ENCODE peak calls at places on chromosomes 5 and 9, in ten cellular contexts. One of them, this sample, is unnamed.

GRCh38 chr5:77461287-77461686 is 30.8 kb downstream of the WDR41 start:
- DNase-seq in EL: no peak
- DNase-seq in ACHN: no peak
- DNase-seq in keratinocyte: no peak
- DNase-seq in hippocampal formation: no peak
- DNase-seq in NCI-H345: no peak
- DNase-seq in HCEC 1CT: no peak
- DNase-seq in NCI-H460: no peak
- DNase-seq in CD8-positive, alpha-beta memory T cell: no peak
- DNase-seq in hypothalamus: no peak
- DNase-seq in this sample: no peak

GRCh38 chr5:96868603-96869371 is 7.5 kb upstream of the ERAP2 start:
- DNase-seq in EL: peak
- DNase-seq in ACHN: peak
- DNase-seq in keratinocyte: no peak
- DNase-seq in hippocampal formation: peak
- DNase-seq in NCI-H345: peak
- DNase-seq in HCEC 1CT: peak
- DNase-seq in NCI-H460: peak
- DNase-seq in CD8-positive, alpha-beta memory T cell: no peak
- DNase-seq in hypothalamus: no peak
- DNase-seq in this sample: peak

GRCh38 chr5:90293931-90294330 is 115.6 kb downstream of the CETN3 start:
- DNase-seq in EL: peak
- DNase-seq in ACHN: no peak
- DNase-seq in keratinocyte: no peak
- DNase-seq in hippocampal formation: no peak
- DNase-seq in NCI-H345: no peak
- DNase-seq in HCEC 1CT: no peak
- DNase-seq in NCI-H460: no peak
- DNase-seq in CD8-positive, alpha-beta memory T cell: no peak
- DNase-seq in hypothalamus: no peak
- DNase-seq in this sample: no peak

GRCh38 chr9:83062653-83063527 is at the start of gene RASEF:
- DNase-seq in EL: peak
- DNase-seq in ACHN: peak
- DNase-seq in keratinocyte: no peak
- DNase-seq in hippocampal formation: no peak
- DNase-seq in NCI-H345: no peak
- DNase-seq in HCEC 1CT: no peak
- DNase-seq in NCI-H460: no peak
- DNase-seq in CD8-positive, alpha-beta memory T cell: no peak
- DNase-seq in hypothalamus: no peak
- DNase-seq in this sample: no peak

GRCh38 chr5:150787659-150788058 is 9.1 kb downstream of the SMIM3 start:
- DNase-seq in EL: no peak
- DNase-seq in ACHN: no peak
- DNase-seq in keratinocyte: no peak
- DNase-seq in hippocampal formation: no peak
- DNase-seq in NCI-H345: no peak
- DNase-seq in HCEC 1CT: no peak
- DNase-seq in NCI-H460: no peak
- DNase-seq in CD8-positive, alpha-beta memory T cell: no peak
- DNase-seq in hypothalamus: no peak
- DNase-seq in this sample: no peak

GRCh38 chr9:13330396-13331004 is 51.0 kb upstream of the MPDZ start:
- DNase-seq in EL: no peak
- DNase-seq in ACHN: no peak
- DNase-seq in keratinocyte: no peak
- DNase-seq in hippocampal formation: no peak
- DNase-seq in NCI-H345: no peak
- DNase-seq in HCEC 1CT: no peak
- DNase-seq in NCI-H460: no peak
- DNase-seq in CD8-positive, alpha-beta memory T cell: no peak
- DNase-seq in hypothalamus: no peak
- DNase-seq in this sample: no peak

GRCh38 chr5:74085782-74086181 is 459.8 kb downstream of the ARHGEF28 start:
- DNase-seq in EL: no peak
- DNase-seq in ACHN: no peak
- DNase-seq in keratinocyte: no peak
- DNase-seq in hippocampal formation: no peak
- DNase-seq in NCI-H345: peak
- DNase-seq in HCEC 1CT: no peak
- DNase-seq in NCI-H460: no peak
- DNase-seq in CD8-positive, alpha-beta memory T cell: no peak
- DNase-seq in hypothalamus: no peak
- DNase-seq in this sample: no peak

GRCh38 chr5:126863402-126863801 is 86.5 kb downstream of the LMNB1 start:
- DNase-seq in EL: no peak
- DNase-seq in ACHN: no peak
- DNase-seq in keratinocyte: no peak
- DNase-seq in hippocampal formation: no peak
- DNase-seq in NCI-H345: no peak
- DNase-seq in HCEC 1CT: no peak
- DNase-seq in NCI-H460: no peak
- DNase-seq in CD8-positive, alpha-beta memory T cell: no peak
- DNase-seq in hypothalamus: no peak
- DNase-seq in this sample: no peak

GRCh38 chr5:96087939-96088338 is 126.3 kb upstream of the ELL2 start:
- DNase-seq in EL: no peak
- DNase-seq in ACHN: no peak
- DNase-seq in keratinocyte: no peak
- DNase-seq in hippocampal formation: no peak
- DNase-seq in NCI-H345: no peak
- DNase-seq in HCEC 1CT: no peak
- DNase-seq in NCI-H460: no peak
- DNase-seq in CD8-positive, alpha-beta memory T cell: no peak
- DNase-seq in hypothalamus: no peak
- DNase-seq in this sample: no peak

GRCh38 chr5:104494043-104494442 is 931.5 kb upstream of the NUDT12 start:
- DNase-seq in EL: no peak
- DNase-seq in ACHN: no peak
- DNase-seq in keratinocyte: no peak
- DNase-seq in hippocampal formation: no peak
- DNase-seq in NCI-H345: no peak
- DNase-seq in HCEC 1CT: no peak
- DNase-seq in NCI-H460: peak
- DNase-seq in CD8-positive, alpha-beta memory T cell: no peak
- DNase-seq in hypothalamus: no peak
- DNase-seq in this sample: no peak

GRCh38 chr9:14480561-14480960 is 166.6 kb upstream of the NFIB start:
- DNase-seq in EL: no peak
- DNase-seq in ACHN: no peak
- DNase-seq in keratinocyte: no peak
- DNase-seq in hippocampal formation: no peak
- DNase-seq in NCI-H345: peak
- DNase-seq in HCEC 1CT: no peak
- DNase-seq in NCI-H460: no peak
- DNase-seq in CD8-positive, alpha-beta memory T cell: no peak
- DNase-seq in hypothalamus: no peak
- DNase-seq in this sample: no peak

GRCh38 chr9:128916204-128916603 is 4.6 kb upstream of the PHYHD1 start:
- DNase-seq in EL: peak
- DNase-seq in ACHN: no peak
- DNase-seq in keratinocyte: no peak
- DNase-seq in hippocampal formation: no peak
- DNase-seq in NCI-H345: no peak
- DNase-seq in HCEC 1CT: no peak
- DNase-seq in NCI-H460: no peak
- DNase-seq in CD8-positive, alpha-beta memory T cell: no peak
- DNase-seq in hypothalamus: no peak
- DNase-seq in this sample: no peak

GRCh38 chr9:114099523-114100270 is 605 bp upstream of the KIF12 start:
- DNase-seq in EL: no peak
- DNase-seq in ACHN: peak
- DNase-seq in keratinocyte: no peak
- DNase-seq in hippocampal formation: no peak
- DNase-seq in NCI-H345: no peak
- DNase-seq in HCEC 1CT: no peak
- DNase-seq in NCI-H460: no peak
- DNase-seq in CD8-positive, alpha-beta memory T cell: no peak
- DNase-seq in hypothalamus: no peak
- DNase-seq in this sample: no peak

GRCh38 chr9:112028242-112029221 is 131.9 kb downstream of the UGCG start:
- DNase-seq in EL: no peak
- DNase-seq in ACHN: no peak
- DNase-seq in keratinocyte: no peak
- DNase-seq in hippocampal formation: no peak
- DNase-seq in NCI-H345: no peak
- DNase-seq in HCEC 1CT: no peak
- DNase-seq in NCI-H460: no peak
- DNase-seq in CD8-positive, alpha-beta memory T cell: no peak
- DNase-seq in hypothalamus: no peak
- DNase-seq in this sample: no peak

GRCh38 chr9:99103054-99103453 is 1.9 kb upstream of the TGFBR1 start:
- DNase-seq in EL: no peak
- DNase-seq in ACHN: no peak
- DNase-seq in keratinocyte: peak
- DNase-seq in hippocampal formation: no peak
- DNase-seq in NCI-H345: no peak
- DNase-seq in HCEC 1CT: no peak
- DNase-seq in NCI-H460: no peak
- DNase-seq in CD8-positive, alpha-beta memory T cell: no peak
- DNase-seq in hypothalamus: no peak
- DNase-seq in this sample: no peak

GRCh38 chr5:73706963-73707362 is 81.0 kb downstream of the ARHGEF28 start:
- DNase-seq in EL: peak
- DNase-seq in ACHN: no peak
- DNase-seq in keratinocyte: no peak
- DNase-seq in hippocampal formation: no peak
- DNase-seq in NCI-H345: no peak
- DNase-seq in HCEC 1CT: no peak
- DNase-seq in NCI-H460: no peak
- DNase-seq in CD8-positive, alpha-beta memory T cell: no peak
- DNase-seq in hypothalamus: no peak
- DNase-seq in this sample: no peak

GRCh38 chr9:70411930-70412677 is 2.4 kb downstream of the KLF9 start:
- DNase-seq in EL: peak
- DNase-seq in ACHN: peak
- DNase-seq in keratinocyte: no peak
- DNase-seq in hippocampal formation: peak
- DNase-seq in NCI-H345: no peak
- DNase-seq in HCEC 1CT: peak
- DNase-seq in NCI-H460: no peak
- DNase-seq in CD8-positive, alpha-beta memory T cell: peak
- DNase-seq in hypothalamus: peak
- DNase-seq in this sample: peak

GRCh38 chr9:76472925-76473324 is 13.9 kb downstream of the GCNT1 start:
- DNase-seq in EL: no peak
- DNase-seq in ACHN: no peak
- DNase-seq in keratinocyte: no peak
- DNase-seq in hippocampal formation: no peak
- DNase-seq in NCI-H345: no peak
- DNase-seq in HCEC 1CT: no peak
- DNase-seq in NCI-H460: no peak
- DNase-seq in CD8-positive, alpha-beta memory T cell: no peak
- DNase-seq in hypothalamus: no peak
- DNase-seq in this sample: no peak

GRCh38 chr5:91028518-91028956 is 354.6 kb downstream of the ARRDC3 start:
- DNase-seq in EL: no peak
- DNase-seq in ACHN: no peak
- DNase-seq in keratinocyte: no peak
- DNase-seq in hippocampal formation: no peak
- DNase-seq in NCI-H345: no peak
- DNase-seq in HCEC 1CT: no peak
- DNase-seq in NCI-H460: no peak
- DNase-seq in CD8-positive, alpha-beta memory T cell: no peak
- DNase-seq in hypothalamus: no peak
- DNase-seq in this sample: no peak

GRCh38 chr9:35645736-35646582 is 4.8 kb downstream of the SIT1 start:
- DNase-seq in EL: no peak
- DNase-seq in ACHN: peak
- DNase-seq in keratinocyte: no peak
- DNase-seq in hippocampal formation: peak
- DNase-seq in NCI-H345: no peak
- DNase-seq in HCEC 1CT: no peak
- DNase-seq in NCI-H460: no peak
- DNase-seq in CD8-positive, alpha-beta memory T cell: no peak
- DNase-seq in hypothalamus: no peak
- DNase-seq in this sample: peak

GRCh38 chr5:39194466-39195136 is 24.8 kb downstream of the FYB1 start:
- DNase-seq in EL: peak
- DNase-seq in ACHN: no peak
- DNase-seq in keratinocyte: no peak
- DNase-seq in hippocampal formation: no peak
- DNase-seq in NCI-H345: no peak
- DNase-seq in HCEC 1CT: peak
- DNase-seq in NCI-H460: no peak
- DNase-seq in CD8-positive, alpha-beta memory T cell: no peak
- DNase-seq in hypothalamus: no peak
- DNase-seq in this sample: no peak